ENCODE peak calls at places on chromosomes 13 and 19, in eight cellular contexts. V is lower lobe of right lung; C is stimulated activated CD4-positive, alpha-beta T cell treated with anti-CD3 and anti-CD28 coated beads, Interleukin-4, amount 100 ng/mL, for 1 hour; P is tibial artery; B is psoas muscle; K is naive thymus-derived CD8-positive, alpha-beta T cell; L is fibroblast of lung; T is CD8-positive, alpha-beta T cell. D is an unnamed sample.

GRCh38 chr19:47157455-47158321 is 27.1 kb downstream of the SAE1 start:
- DNase-seq in V (no peak), C (peak; percentile 37), P (no peak), B (peak; percentile 32), K (no peak), L (peak; percentile 51), T (peak; percentile 66), D (peak; percentile 78)

GRCh38 chr13:99959127-99959529 is 12.4 kb downstream of the ZIC5 start:
- DNase-seq in V (no peak), C (no peak), P (no peak), B (no peak), K (no peak), L (no peak), T (no peak), D (no peak)

GRCh38 chr13:113491418-113491883 is 940 bp upstream of the DCUN1D2 start:
- DNase-seq in V (peak; percentile 60), C (no peak), P (no peak), B (peak; percentile 49), K (no peak), L (peak; percentile 27), T (no peak), D (no peak)

GRCh38 chr19:4952945-4953344 is 16.0 kb upstream of the KDM4B start:
- DNase-seq in V (no peak), C (no peak), P (no peak), B (no peak), K (no peak), L (no peak), T (no peak), D (no peak)

GRCh38 chr13:78606471-78607408 is 3.4 kb upstream of the POU4F1 start:
- DNase-seq in V (no peak), C (no peak), P (no peak), B (no peak), K (no peak), L (no peak), T (no peak), D (no peak)

GRCh38 chr19:41641879-41642485 is 15.1 kb upstream of the CEACAM4 start:
- DNase-seq in V (peak; percentile 65), C (peak; percentile 62), P (no peak), B (no peak), K (peak; percentile 49), L (peak; percentile 45), T (peak; percentile 82), D (no peak)

GRCh38 chr13:91347996-91348905 is 764 bp downstream of the MIR17HG start:
- DNase-seq in V (peak; percentile 72), C (peak; percentile 84), P (peak; percentile 68), B (peak; percentile 53), K (peak; percentile 76), L (no peak), T (peak; percentile 80), D (no peak)

GRCh38 chr13:26344980-26345379 is 91.1 kb downstream of the CDK8 start:
- DNase-seq in V (no peak), C (no peak), P (no peak), B (no peak), K (no peak), L (no peak), T (no peak), D (no peak)

GRCh38 chr19:10667867-10668266 is 13.7 kb downstream of the ILF3 start:
- DNase-seq in V (no peak), C (no peak), P (no peak), B (no peak), K (no peak), L (no peak), T (no peak), D (no peak)

GRCh38 chr13:30830638-30830965 is 75.5 kb upstream of the MEDAG start:
- DNase-seq in V (no peak), C (no peak), P (no peak), B (no peak), K (no peak), L (no peak), T (no peak), D (no peak)

GRCh38 chr19:46198756-46199155 is 30.8 kb upstream of the IGFL1 start:
- DNase-seq in V (no peak), C (no peak), P (no peak), B (no peak), K (no peak), L (no peak), T (no peak), D (no peak)

GRCh38 chr19:50794074-50794777 is 4.0 kb downstream of the ACP4 start:
- DNase-seq in V (no peak), C (peak; percentile 44), P (no peak), B (no peak), K (no peak), L (no peak), T (no peak), D (no peak)